ENCODE peak calls at places on chromosome 2, in four cellular contexts. Z is psoas muscle, C is AG04449, P is colonic mucosa. X is an unnamed sample.
A peak's percentile ranks its signal among the peaks of the same experiment; 100 is the strongest.

GRCh38 chr2:19575618-19576017 is 217.2 kb upstream of the OSR1 start:
- DNase-seq in P (no peak), C (no peak), Z (no peak), X (no peak)

GRCh38 chr2:77443076-77443475 is 79.1 kb downstream of the LRRTM4 start:
- DNase-seq in C (no peak), Z (no peak), P (no peak), X (no peak)

GRCh38 chr2:220000080-220000479 is 372.6 kb downstream of the SLC4A3 start:
- DNase-seq in P (no peak), C (no peak), Z (no peak), X (no peak)

GRCh38 chr2:25233916-25234610 is 65.7 kb upstream of the POMC start:
- DNase-seq in Z (no peak), P (no peak), C (no peak), X (no peak)

GRCh38 chr2:240999001-240999791 is 778 bp downstream of the SNED1 start:
- DNase-seq in C (no peak), P (peak; percentile 27), Z (peak; percentile 60), X (peak; percentile 15)

GRCh38 chr2:136135924-136136906 is 18.3 kb upstream of the CXCR4 start:
- DNase-seq in Z (no peak), P (peak; percentile 20), C (no peak), X (peak; percentile 52)

GRCh38 chr2:55133467-55134315 is 83.4 kb upstream of the RTN4 start:
- DNase-seq in Z (no peak), P (no peak), C (peak; percentile 58), X (no peak)

GRCh38 chr2:80302001-80302464 is 2.5 kb downstream of the LRRTM1 start:
- DNase-seq in C (no peak), Z (no peak), P (no peak), X (no peak)

GRCh38 chr2:207632575-207633492 is 7.6 kb upstream of the METTL21A start:
- DNase-seq in Z (no peak), C (no peak), P (no peak), X (no peak)

GRCh38 chr2:46591562-46591961 is 112.2 kb downstream of the TMEM247 start:
- DNase-seq in P (no peak), C (no peak), Z (no peak), X (no peak)

GRCh38 chr2:238415893-238416292 is 10.8 kb upstream of the ASB1 start:
- DNase-seq in P (no peak), Z (no peak), C (no peak), X (no peak)

GRCh38 chr2:3200420-3200939 is 177.1 kb downstream of the EIPR1 start:
- DNase-seq in C (no peak), P (no peak), Z (no peak), X (no peak)

GRCh38 chr2:24280645-24281044 is 79.7 kb downstream of the ITSN2 start:
- DNase-seq in P (no peak), Z (no peak), C (no peak), X (no peak)

GRCh38 chr2:109143214-109144187 is 14.5 kb downstream of the SH3RF3 start:
- DNase-seq in C (no peak), P (no peak), Z (no peak), X (no peak)

GRCh38 chr2:61538920-61539559 is 884 bp upstream of the XPO1 start:
- DNase-seq in Z (no peak), P (peak; percentile 39), C (no peak), X (no peak)

GRCh38 chr2:188524519-188525113 is 232.9 kb downstream of the GULP1 start:
- DNase-seq in Z (no peak), P (no peak), C (peak; percentile 17), X (no peak)

GRCh38 chr2:229174794-229175529 is 96.1 kb downstream of the PID1 start:
- DNase-seq in C (no peak), P (no peak), Z (peak; percentile 16), X (no peak)

GRCh38 chr2:207531024-207531411 is 1.3 kb downstream of the CREB1 start:
- DNase-seq in Z (no peak), P (no peak), C (no peak), X (no peak)

GRCh38 chr2:8750221-8750620 is 68.4 kb downstream of the ID2 start:
- DNase-seq in Z (no peak), P (no peak), C (no peak), X (no peak)

GRCh38 chr2:224563537-224563936 is 21.6 kb downstream of the CUL3 start:
- DNase-seq in Z (no peak), C (no peak), P (no peak), X (no peak)

GRCh38 chr2:240966457-240966905 is 31.9 kb upstream of the SNED1 start:
- DNase-seq in C (no peak), Z (peak; percentile 3), P (no peak), X (no peak)

GRCh38 chr2:7788736-7789135 is 871.5 kb downstream of the RNF144A start:
- DNase-seq in P (no peak), C (no peak), Z (no peak), X (no peak)

GRCh38 chr2:138329591-138329990 is 172.0 kb upstream of the SPOPL start:
- DNase-seq in C (no peak), Z (no peak), P (no peak), X (no peak)

DNA sequence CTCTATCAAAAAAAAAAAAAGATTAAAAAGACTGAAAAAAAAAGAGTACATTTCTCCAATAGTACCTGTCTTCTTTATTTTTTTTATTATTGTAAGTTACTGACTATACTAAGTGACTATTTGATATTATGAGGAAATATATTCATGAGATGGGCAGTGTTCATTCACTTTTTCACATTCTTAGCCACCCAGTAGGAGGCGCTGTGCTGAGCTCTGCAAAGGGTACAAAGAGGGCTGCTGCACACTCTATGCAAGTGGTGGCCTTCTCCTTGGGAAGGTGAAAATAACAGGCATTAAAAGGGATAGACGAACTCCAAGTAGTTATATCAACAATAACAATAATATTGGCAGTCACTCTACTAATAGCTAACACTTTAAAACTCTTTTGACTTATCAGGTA is 1034.9 kb upstream of the FANCL start:
- DNase-seq in Z (no peak), C (no peak), P (no peak), X (no peak)
- TF ChIP-seq CTCF in Z (no peak), C (peak; percentile 12), P (no peak), X (no peak)

DNA sequence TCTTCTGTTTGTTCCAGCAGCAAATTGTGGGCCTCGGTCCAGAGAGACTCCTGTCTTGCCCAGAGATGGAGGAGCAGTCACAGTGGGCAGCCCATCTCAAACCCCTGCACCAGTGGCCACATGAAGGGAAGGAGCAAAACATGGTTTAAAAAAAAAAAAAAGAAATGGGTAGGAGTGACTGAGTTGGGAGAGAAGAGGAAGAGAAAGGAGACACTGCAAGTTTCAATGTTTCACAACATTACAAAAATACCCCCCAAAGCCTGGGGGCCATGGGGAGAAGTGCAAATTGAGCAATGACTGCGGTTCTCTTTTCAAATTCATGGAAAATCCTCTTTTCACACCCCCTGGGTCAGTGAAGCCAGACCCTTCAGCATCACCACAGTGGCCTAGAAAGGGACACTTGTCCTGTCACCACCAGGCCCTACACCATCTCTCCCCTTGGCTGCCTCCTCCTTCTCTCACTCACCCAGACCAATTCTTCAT is 117.1 kb downstream of the ZFP36L2 start:
- DNase-seq in P (no peak), C (no peak), Z (no peak), X (no peak)
- TF ChIP-seq CTCF in P (no peak), C (no peak), Z (no peak), X (no peak)

DNA sequence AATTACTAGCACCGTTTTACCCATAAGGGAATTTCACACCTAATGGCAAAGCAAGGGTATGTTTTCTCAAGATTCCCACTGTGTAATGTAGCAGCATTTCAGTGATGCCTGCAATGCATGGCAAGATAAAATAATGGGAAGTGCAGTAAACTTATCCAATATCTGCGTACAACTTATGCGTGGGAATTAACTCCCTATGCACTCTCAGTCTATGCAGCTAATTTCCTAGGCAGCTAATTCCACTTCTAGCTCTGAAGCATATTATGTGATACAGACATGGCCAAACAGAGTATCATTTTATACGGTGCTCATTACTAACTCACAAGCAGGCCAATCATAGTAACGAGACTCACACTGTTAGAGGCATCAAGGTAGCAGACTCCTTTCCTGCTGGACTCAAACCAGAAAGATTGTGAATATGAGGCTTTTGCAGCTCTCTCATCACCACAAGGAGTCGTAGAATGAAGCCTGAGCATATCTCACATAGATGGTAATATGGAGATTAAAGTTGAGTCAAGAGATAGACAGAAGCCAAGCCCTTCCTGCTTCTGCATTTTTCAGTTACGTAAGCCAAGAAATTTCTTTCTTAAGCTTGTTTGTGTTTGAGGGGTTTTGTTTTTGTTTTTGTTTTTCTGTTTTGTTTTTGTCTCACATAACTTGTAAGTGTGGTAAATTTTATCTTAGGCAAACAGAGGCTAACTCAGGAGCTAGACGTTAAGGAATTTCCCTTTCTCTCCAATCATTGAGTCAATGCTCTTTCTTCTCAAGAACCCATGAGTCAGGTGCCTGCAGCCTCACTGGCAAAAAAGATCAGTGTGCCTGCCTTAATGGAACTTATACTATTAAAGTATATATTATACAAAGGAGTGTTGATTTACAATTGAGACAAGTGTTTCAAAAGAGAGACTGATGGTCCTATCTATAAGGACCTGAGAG is 34.7 kb upstream of the ITGAV start:
- DNase-seq in P (no peak), Z (no peak), C (no peak), X (no peak)
- TF ChIP-seq CTCF in P (no peak), Z (no peak), C (no peak), X (no peak)

GRCh38 chr2:158723921-158724802 is 71.0 kb upstream of the DAPL1 start:
- DNase-seq in Z (no peak), P (no peak), C (no peak), X (no peak)
- TF ChIP-seq CTCF in Z (no peak), P (no peak), C (no peak), X (no peak)

GRCh38 chr2:239735829-239736357 is 289.2 kb downstream of the NDUFA10 start:
- DNase-seq in C (no peak), Z (no peak), P (no peak), X (no peak)

GRCh38 chr2:239736358-239737143 is 288.6 kb downstream of the NDUFA10 start:
- DNase-seq in P (no peak), Z (no peak), C (no peak), X (no peak)

GRCh38 chr2:239737144-239737463 is 288.0 kb downstream of the NDUFA10 start:
- DNase-seq in Z (no peak), P (no peak), C (no peak), X (no peak)

GRCh38 chr2:239734436-239735005 is 290.6 kb downstream of the NDUFA10 start:
- DNase-seq in P (no peak), Z (no peak), C (no peak), X (no peak)

GRCh38 chr2:239735131-239735828 is 289.9 kb downstream of the NDUFA10 start:
- DNase-seq in Z (no peak), C (no peak), P (no peak), X (no peak)
- TF ChIP-seq CTCF in Z (peak; percentile 8), C (no peak), P (no peak), X (no peak)

GRCh38 chr2:104163611-104164157 is 690.2 kb upstream of the POU3F3 start:
- DNase-seq in C (no peak), Z (no peak), P (no peak), X (no peak)

GRCh38 chr2:104164721-104165252 is 689.1 kb upstream of the POU3F3 start:
- DNase-seq in Z (no peak), C (no peak), P (no peak), X (no peak)
- TF ChIP-seq CTCF in Z (no peak), C (no peak), P (no peak), X (no peak)

X was measured in activated B cell treated with CpG ODN at 0.5 μM for 24 hours.